ENCODE peak calls at places on chromosome 4, in six cellular contexts. One of them, this sample, is unnamed.

GRCh38 chr4:89906787-89907521 is 12.3 kb downstream of the MMRN1 start:
- DNase-seq in activated T-cell treated with anti-CD3 and anti-CD28 coated beads for 48 hours: no peak
- DNase-seq in AG08396: no peak
- DNase-seq in H7: no peak
- DNase-seq in activated T-helper 1 cell treated with Interleukin-2 at 50 U/mL for 16 hours: no peak
- DNase-seq in cardiac muscle cell: no peak
- DNase-seq in this sample: no peak

GRCh38 chr4:74230902-74231499 is 73.1 kb downstream of the MTHFD2L start:
- DNase-seq in activated T-cell treated with anti-CD3 and anti-CD28 coated beads for 48 hours: no peak
- DNase-seq in AG08396: peak; percentile 13
- DNase-seq in H7: no peak
- DNase-seq in activated T-helper 1 cell treated with Interleukin-2 at 50 U/mL for 16 hours: no peak
- DNase-seq in cardiac muscle cell: no peak
- DNase-seq in this sample: no peak

GRCh38 chr4:187158003-187158402 is 434.3 kb upstream of the FAT1 start:
- DNase-seq in activated T-cell treated with anti-CD3 and anti-CD28 coated beads for 48 hours: no peak
- DNase-seq in AG08396: peak; percentile 9
- DNase-seq in H7: no peak
- DNase-seq in activated T-helper 1 cell treated with Interleukin-2 at 50 U/mL for 16 hours: no peak
- DNase-seq in cardiac muscle cell: no peak
- DNase-seq in this sample: no peak

GRCh38 chr4:180926277-180926676 is 1316.9 kb upstream of the TENM3 start:
- DNase-seq in activated T-cell treated with anti-CD3 and anti-CD28 coated beads for 48 hours: no peak
- DNase-seq in AG08396: no peak
- DNase-seq in H7: peak; percentile 37
- DNase-seq in activated T-helper 1 cell treated with Interleukin-2 at 50 U/mL for 16 hours: no peak
- DNase-seq in cardiac muscle cell: no peak
- DNase-seq in this sample: no peak

GRCh38 chr4:1047106-1047975 is 35.9 kb downstream of the FGFRL1 start:
- DNase-seq in activated T-cell treated with anti-CD3 and anti-CD28 coated beads for 48 hours: no peak
- DNase-seq in AG08396: peak; percentile 66
- DNase-seq in H7: peak; percentile 79
- DNase-seq in activated T-helper 1 cell treated with Interleukin-2 at 50 U/mL for 16 hours: no peak
- DNase-seq in cardiac muscle cell: no peak
- DNase-seq in this sample: no peak

GRCh38 chr4:8303485-8304281 is 34.1 kb downstream of the HTRA3 start:
- DNase-seq in activated T-cell treated with anti-CD3 and anti-CD28 coated beads for 48 hours: no peak
- DNase-seq in AG08396: peak; percentile 86
- DNase-seq in H7: no peak
- DNase-seq in activated T-helper 1 cell treated with Interleukin-2 at 50 U/mL for 16 hours: no peak
- DNase-seq in cardiac muscle cell: no peak
- DNase-seq in this sample: no peak

GRCh38 chr4:23232987-23233386 is 540.2 kb downstream of the GBA3 start:
- DNase-seq in activated T-cell treated with anti-CD3 and anti-CD28 coated beads for 48 hours: no peak
- DNase-seq in AG08396: no peak
- DNase-seq in H7: no peak
- DNase-seq in activated T-helper 1 cell treated with Interleukin-2 at 50 U/mL for 16 hours: no peak
- DNase-seq in cardiac muscle cell: no peak
- DNase-seq in this sample: no peak

GRCh38 chr4:23930750-23931488 is 41.1 kb upstream of the PPARGC1A start:
- DNase-seq in activated T-cell treated with anti-CD3 and anti-CD28 coated beads for 48 hours: no peak
- DNase-seq in AG08396: no peak
- DNase-seq in H7: no peak
- DNase-seq in activated T-helper 1 cell treated with Interleukin-2 at 50 U/mL for 16 hours: no peak
- DNase-seq in cardiac muscle cell: peak; percentile 70
- DNase-seq in this sample: peak; percentile 95

GRCh38 chr4:1462009-1462767 is 55.9 kb upstream of the NKX1-1 start:
- DNase-seq in activated T-cell treated with anti-CD3 and anti-CD28 coated beads for 48 hours: no peak
- DNase-seq in AG08396: no peak
- DNase-seq in H7: peak; percentile 83
- DNase-seq in activated T-helper 1 cell treated with Interleukin-2 at 50 U/mL for 16 hours: no peak
- DNase-seq in cardiac muscle cell: no peak
- DNase-seq in this sample: no peak

GRCh38 chr4:176334066-176334465 is 14.3 kb downstream of the SPCS3 start:
- DNase-seq in activated T-cell treated with anti-CD3 and anti-CD28 coated beads for 48 hours: no peak
- DNase-seq in AG08396: no peak
- DNase-seq in H7: no peak
- DNase-seq in activated T-helper 1 cell treated with Interleukin-2 at 50 U/mL for 16 hours: no peak
- DNase-seq in cardiac muscle cell: no peak
- DNase-seq in this sample: no peak

GRCh38 chr4:28636971-28637370 is 1776.3 kb downstream of the STIM2 start:
- DNase-seq in activated T-cell treated with anti-CD3 and anti-CD28 coated beads for 48 hours: no peak
- DNase-seq in AG08396: no peak
- DNase-seq in H7: no peak
- DNase-seq in activated T-helper 1 cell treated with Interleukin-2 at 50 U/mL for 16 hours: no peak
- DNase-seq in cardiac muscle cell: no peak
- DNase-seq in this sample: no peak

GRCh38 chr4:139011220-139011950 is 4.2 kb upstream of the NOCT start:
- DNase-seq in activated T-cell treated with anti-CD3 and anti-CD28 coated beads for 48 hours: no peak
- DNase-seq in AG08396: no peak
- DNase-seq in H7: no peak
- DNase-seq in activated T-helper 1 cell treated with Interleukin-2 at 50 U/mL for 16 hours: no peak
- DNase-seq in cardiac muscle cell: no peak
- DNase-seq in this sample: no peak

GRCh38 chr4:137635108-137635507 is 102.8 kb upstream of the PCDH18 start:
- DNase-seq in activated T-cell treated with anti-CD3 and anti-CD28 coated beads for 48 hours: no peak
- DNase-seq in AG08396: peak; percentile 26
- DNase-seq in H7: no peak
- DNase-seq in activated T-helper 1 cell treated with Interleukin-2 at 50 U/mL for 16 hours: no peak
- DNase-seq in cardiac muscle cell: no peak
- DNase-seq in this sample: no peak

GRCh38 chr4:73723029-73723428 is 17.3 kb upstream of the CXCL8 start:
- DNase-seq in activated T-cell treated with anti-CD3 and anti-CD28 coated beads for 48 hours: no peak
- DNase-seq in AG08396: no peak
- DNase-seq in H7: no peak
- DNase-seq in activated T-helper 1 cell treated with Interleukin-2 at 50 U/mL for 16 hours: no peak
- DNase-seq in cardiac muscle cell: no peak
- DNase-seq in this sample: no peak

GRCh38 chr4:13173974-13174373 is 310.2 kb downstream of the RAB28 start:
- DNase-seq in activated T-cell treated with anti-CD3 and anti-CD28 coated beads for 48 hours: no peak
- DNase-seq in AG08396: no peak
- DNase-seq in H7: no peak
- DNase-seq in activated T-helper 1 cell treated with Interleukin-2 at 50 U/mL for 16 hours: no peak
- DNase-seq in cardiac muscle cell: no peak
- DNase-seq in this sample: no peak

GRCh38 chr4:25710637-25711036 is 55.0 kb downstream of the SLC34A2 start:
- DNase-seq in activated T-cell treated with anti-CD3 and anti-CD28 coated beads for 48 hours: no peak
- DNase-seq in AG08396: no peak
- DNase-seq in H7: no peak
- DNase-seq in activated T-helper 1 cell treated with Interleukin-2 at 50 U/mL for 16 hours: no peak
- DNase-seq in cardiac muscle cell: no peak
- DNase-seq in this sample: no peak